ENCODE peak calls at places on chromosomes 7 and 10, in eight cellular contexts. M is PC-3, F is tibial artery, Q is anterior cingulate cortex, E is HuH-7.5, H is GM04504, B is body of pancreas, I is GM03348. W is an unnamed sample.
A peak's percentile ranks its signal among the peaks of the same experiment; 100 is the strongest.

GRCh38 chr7:138186951-138187351 is 110.7 kb downstream of the AKR1D1 start:
- DNase-seq in M (peak; percentile 45), I (no peak), B (no peak), H (no peak), Q (peak; percentile 2), F (no peak), E (no peak), W (peak; percentile 93)

GRCh38 chr10:99396471-99396870 is 34.0 kb downstream of the GOT1 start:
- DNase-seq in H (peak; percentile 40), Q (no peak), I (peak; percentile 20), M (peak; percentile 43), E (no peak), F (no peak), B (no peak), W (peak; percentile 68)

GRCh38 chr7:4612939-4613841 is 68.9 kb upstream of the FOXK1 start:
- DNase-seq in I (peak; percentile 65), F (peak; percentile 30), E (no peak), M (no peak), B (no peak), Q (no peak), H (no peak), W (peak; percentile 28)

GRCh38 chr10:67603086-67603485 is 92.9 kb downstream of the CTNNA3 start:
- DNase-seq in F (no peak), E (no peak), M (no peak), B (no peak), I (no peak), H (no peak), Q (no peak), W (no peak)

GRCh38 chr7:103778929-103779328 is 210.5 kb downstream of the RELN start:
- DNase-seq in E (no peak), M (no peak), I (no peak), Q (no peak), H (no peak), F (no peak), B (no peak), W (no peak)

GRCh38 chr10:52308251-52309031 is 5.6 kb upstream of the DKK1 start:
- DNase-seq in Q (peak; percentile 51), E (peak; percentile 55), H (peak; percentile 54), M (peak; percentile 94), F (no peak), I (peak; percentile 90), B (peak; percentile 60), W (peak; percentile 82)

GRCh38 chr10:49556723-49557122 is 17.8 kb upstream of the ERCC6 start:
- DNase-seq in Q (no peak), I (no peak), H (no peak), E (no peak), B (no peak), F (no peak), M (no peak), W (no peak)

GRCh38 chr7:21912305-21912704 is 33.4 kb downstream of the CDCA7L start:
- DNase-seq in I (peak; percentile 83), B (peak; percentile 30), F (no peak), M (no peak), H (peak; percentile 82), E (no peak), Q (peak; percentile 56), W (peak; percentile 29)

GRCh38 chr10:68598978-68599753 is 39.0 kb downstream of the TET1 start:
- DNase-seq in Q (peak; percentile 16), E (no peak), F (no peak), H (no peak), I (peak; percentile 62), B (peak; percentile 58), M (peak; percentile 24), W (peak; percentile 43)